ENCODE peak calls at places on chromosomes 2 and 18, in five cellular contexts. G, I, O, K and W are unnamed samples.
A peak's percentile ranks its signal among the peaks of the same experiment; 100 is the strongest.

GRCh38 chr2:98472961-98473746 is 28.5 kb downstream of the INPP4A start:
- DNase-seq in G (no peak), O (no peak), I (no peak), K (no peak), W (no peak)

GRCh38 chr2:35973132-35973736 is 382.3 kb upstream of the CRIM1 start:
- DNase-seq in O (no peak), K (peak; percentile 50), G (peak; percentile 7), I (no peak), W (peak; percentile 51)

GRCh38 chr2:48346124-48346536 is 183.8 kb upstream of the STON1 start:
- DNase-seq in G (no peak), K (peak; percentile 86), I (peak; percentile 61), O (peak; percentile 61), W (peak; percentile 97)

GRCh38 chr2:119809329-119810038 is 49.8 kb downstream of the PTPN4 start:
- DNase-seq in I (no peak), O (no peak), G (no peak), K (peak; percentile 93), W (peak; percentile 94)

GRCh38 chr2:62603154-62603712 is 97.2 kb upstream of the TMEM17 start:
- DNase-seq in I (peak; percentile 25), O (no peak), G (no peak), K (no peak), W (no peak)

GRCh38 chr18:6476201-6476600 is 61.5 kb upstream of the L3MBTL4 start:
- DNase-seq in K (no peak), G (no peak), O (no peak), I (no peak), W (no peak)

GRCh38 chr2:79112269-79112668 is 8.0 kb upstream of the REG1A start:
- DNase-seq in O (no peak), K (no peak), G (no peak), I (no peak), W (no peak)

GRCh38 chr2:230687498-230687897 is 25.1 kb upstream of the CAB39 start:
- DNase-seq in I (no peak), O (peak; percentile 33), K (no peak), G (no peak), W (peak; percentile 51)

GRCh38 chr2:40797115-40797514 is 345.2 kb upstream of the SLC8A1 start:
- DNase-seq in O (no peak), G (no peak), I (no peak), K (peak; percentile 9), W (peak; percentile 13)

GRCh38 chr2:120132190-120132589 is 91.0 kb downstream of the TMEM185B start:
- DNase-seq in G (no peak), O (no peak), K (peak; percentile 77), I (no peak), W (peak; percentile 86)

GRCh38 chr2:147937744-147938349 is 82.7 kb downstream of the ORC4 start:
- DNase-seq in G (no peak), I (no peak), O (no peak), K (peak; percentile 58), W (peak; percentile 38)

GRCh38 chr18:70024088-70024487 is 76.4 kb upstream of the CD226 start:
- DNase-seq in K (no peak), I (no peak), G (no peak), O (no peak), W (no peak)